ENCODE peak calls at places on chromosomes 3 and 15, in seven cellular contexts. J is stomach, R is A549, Y is A673, S is ovary, X is GM20000, Q is left ventricle myocardium inferior. U is an unnamed sample.

GRCh38 chr3:150443331-150443741 is 35.2 kb downstream of the TSC22D2 start:
- DNase-seq in S (no peak), X (no peak), Y (no peak), Q (no peak), J (no peak), R (no peak), U (no peak)

GRCh38 chr3:179608931-179609720 is 4.5 kb downstream of the NDUFB5 start:
- DNase-seq in R (no peak), Y (no peak), X (peak; percentile 41), S (no peak), Q (no peak), J (no peak), U (no peak)

GRCh38 chr15:90845201-90845949 is 23.0 kb upstream of the FURIN start:
- DNase-seq in J (no peak), X (peak; percentile 55), R (peak; percentile 46), S (no peak), Y (peak; percentile 33), Q (no peak), U (no peak)

GRCh38 chr3:64290864-64291263 is 65.6 kb upstream of the PRICKLE2 start:
- DNase-seq in Y (no peak), R (no peak), J (no peak), S (no peak), Q (no peak), X (no peak), U (no peak)

GRCh38 chr3:170054204-170054603 is 16.4 kb downstream of the GPR160 start:
- DNase-seq in S (no peak), Y (peak; percentile 29), J (no peak), Q (no peak), X (peak; percentile 47), R (no peak), U (no peak)

GRCh38 chr3:107740992-107741896 is 218.5 kb downstream of the BBX start:
- DNase-seq in R (no peak), S (no peak), Y (peak; percentile 45), J (no peak), X (no peak), Q (no peak), U (no peak)

GRCh38 chr3:175274056-175274455 is 414.9 kb downstream of the NAALADL2 start:
- DNase-seq in Y (no peak), J (no peak), Q (no peak), R (no peak), S (no peak), X (peak; percentile 23), U (no peak)

GRCh38 chr15:70292511-70292760 is 194.7 kb upstream of the TLE3 start:
- DNase-seq in X (no peak), S (no peak), R (no peak), J (no peak), Y (no peak), Q (no peak), U (no peak)

GRCh38 chr15:31102049-31102321 is 460 bp upstream of the TRPM1 start:
- DNase-seq in R (no peak), X (peak; percentile 1), Q (no peak), S (no peak), Y (no peak), J (no peak), U (no peak)

GRCh38 chr15:52653451-52653964 is 25.7 kb downstream of the ATOSA start:
- DNase-seq in Y (peak; percentile 64), X (no peak), S (no peak), J (no peak), Q (no peak), R (peak; percentile 59), U (no peak)

GRCh38 chr15:64090527-64090926 is 3.1 kb downstream of the CIAO2A start:
- DNase-seq in Y (no peak), X (peak; percentile 26), R (no peak), S (no peak), Q (no peak), J (no peak), U (no peak)

GRCh38 chr3:127588675-127589577 is 1.6 kb downstream of the TPRA1 start:
- DNase-seq in Y (no peak), S (no peak), J (no peak), R (no peak), Q (no peak), X (peak; percentile 40), U (no peak)

GRCh38 chr3:121649645-121650044 is 11.1 kb downstream of the HCLS1 start:
- DNase-seq in X (no peak), J (no peak), Y (no peak), R (no peak), Q (no peak), S (no peak), U (no peak)

GRCh38 chr3:121651684-121652083 is 9.0 kb downstream of the HCLS1 start:
- DNase-seq in J (no peak), Q (no peak), Y (peak; percentile 40), R (no peak), X (no peak), S (no peak), U (no peak)

GRCh38 chr3:121645054-121645453 is 15.6 kb downstream of the HCLS1 start:
- DNase-seq in R (no peak), Q (no peak), J (no peak), X (no peak), S (no peak), Y (no peak), U (no peak)

GRCh38 chr3:121642601-121643314 is 17.9 kb downstream of the HCLS1 start:
- DNase-seq in Y (no peak), Q (no peak), S (no peak), R (no peak), X (no peak), J (no peak), U (no peak)

GRCh38 chr3:121648219-121648958 is 12.3 kb downstream of the HCLS1 start:
- DNase-seq in Y (no peak), Q (no peak), S (no peak), X (no peak), J (no peak), R (no peak), U (no peak)
- TF ChIP-seq CTCF in Y (no peak), Q (peak; percentile 50), S (no peak), X (no peak), J (no peak), R (no peak), U (no peak)

DNA sequence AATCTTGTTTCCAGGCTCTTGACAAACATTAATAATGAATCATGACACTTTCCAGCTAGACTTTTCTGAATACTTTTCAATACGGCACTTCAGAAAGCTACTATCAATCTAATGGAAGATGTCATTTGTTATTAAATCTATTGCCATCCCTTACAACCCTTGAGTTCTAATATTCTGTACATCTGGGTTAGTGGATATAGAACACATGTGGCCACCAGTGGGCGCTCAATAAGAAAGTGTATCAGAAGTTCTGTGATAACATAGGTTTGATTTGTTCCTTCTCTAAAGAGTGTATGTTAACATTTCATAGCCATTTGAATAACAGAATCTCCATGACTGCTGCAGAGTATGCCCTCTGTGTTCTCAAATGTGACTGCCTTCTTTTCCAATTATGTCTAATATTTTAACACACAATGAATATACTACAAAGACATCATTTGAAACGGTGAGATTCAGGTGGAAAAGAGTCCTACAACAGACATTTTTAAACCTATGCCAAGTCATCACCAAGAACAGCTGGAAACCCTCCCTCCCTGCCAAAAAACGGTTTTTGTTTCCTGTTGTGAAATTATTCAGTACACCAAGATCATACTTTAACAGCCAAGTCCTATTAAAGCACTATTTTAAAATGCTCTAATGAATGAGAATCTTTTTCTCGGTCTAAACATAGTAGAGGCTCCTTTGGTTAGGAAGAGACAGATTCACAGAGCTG is 22.2 kb downstream of the ALDH1A2 start:
- DNase-seq in Q (peak; percentile 33), J (peak; percentile 66), R (peak; percentile 28), S (no peak), Y (peak; percentile 65), X (peak; percentile 33), U (peak; percentile 18)
- TF ChIP-seq CTCF in Q (peak; percentile 64), J (no peak), R (peak; percentile 81), S (no peak), Y (peak; percentile 85), X (peak; percentile 41), U (peak; percentile 29)

DNA sequence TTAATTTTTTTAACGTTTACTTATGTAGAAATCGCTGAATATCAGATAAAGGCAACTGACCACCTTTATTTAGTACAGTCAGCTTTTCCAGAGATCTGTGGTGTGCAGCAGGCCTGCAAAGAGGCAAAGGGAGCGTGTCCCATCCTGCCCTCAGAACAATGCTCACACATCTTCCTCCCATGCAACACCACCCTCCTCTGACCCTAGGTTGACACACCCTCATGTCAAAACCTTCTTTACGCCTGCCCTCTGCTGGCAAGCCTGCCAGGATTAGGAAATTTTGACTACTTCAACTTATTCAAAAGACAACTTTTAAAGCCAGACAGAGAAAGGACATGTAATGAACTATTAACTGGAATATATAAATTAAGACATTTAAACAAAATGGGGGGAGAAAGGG is 513.7 kb downstream of the FOXP1 start:
- DNase-seq in Y (peak; percentile 71), Q (peak; percentile 51), R (peak; percentile 57), S (peak; percentile 48), X (peak; percentile 47), J (peak; percentile 53), U (no peak)
- TF ChIP-seq CTCF in Y (peak; percentile 51), Q (peak; percentile 67), R (peak; percentile 65), S (no peak), X (peak; percentile 24), J (no peak), U (no peak)

DNA sequence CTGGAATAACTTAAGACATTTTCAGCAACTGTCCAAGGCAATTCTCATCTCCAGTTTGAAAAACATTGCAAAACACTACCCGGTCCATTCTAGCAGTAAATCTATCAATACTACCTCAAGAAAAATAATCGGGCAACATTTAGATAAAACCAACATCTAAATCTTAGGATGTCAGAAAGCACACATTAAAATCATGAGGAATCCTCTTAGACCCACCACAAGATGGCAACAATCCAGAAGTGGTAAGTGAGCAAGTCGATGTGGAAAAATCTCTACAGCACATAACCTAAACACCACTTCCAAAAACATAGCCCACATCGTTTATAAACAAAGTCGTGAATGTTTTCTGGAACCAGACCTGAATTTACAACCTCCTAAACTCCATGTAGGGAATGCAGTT is 5.7 kb downstream of the PLCH1 start:
- DNase-seq in S (no peak), Y (peak; percentile 49), Q (no peak), R (no peak), X (no peak), J (no peak), U (no peak)
- TF ChIP-seq CTCF in S (no peak), Y (peak; percentile 37), Q (no peak), R (peak; percentile 37), X (no peak), J (no peak), U (no peak)

DNA sequence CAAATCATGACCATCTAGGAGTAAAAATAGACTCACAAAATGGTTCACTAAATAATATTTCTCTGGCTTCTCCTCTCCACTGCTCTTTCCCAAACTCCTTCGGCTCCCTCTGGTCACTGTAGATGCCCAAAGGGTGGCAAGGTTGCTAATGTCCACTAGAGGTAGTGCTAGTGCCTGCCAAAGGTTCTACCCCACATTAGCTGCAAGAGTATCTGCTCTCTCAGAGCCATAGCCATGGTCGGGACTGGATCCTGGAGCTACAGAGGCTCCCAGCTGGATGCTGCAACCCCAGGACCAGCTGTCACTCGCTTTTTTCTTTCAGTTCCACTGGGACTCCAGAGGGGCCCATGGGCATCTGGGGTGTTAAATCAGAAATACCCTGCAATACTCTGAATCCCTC is 8.5 kb downstream of the HTR3D start:
- DNase-seq in J (peak; percentile 29), S (no peak), Q (no peak), R (peak; percentile 34), Y (peak; percentile 19), X (no peak), U (no peak)
- TF ChIP-seq CTCF in J (no peak), S (no peak), Q (peak; percentile 29), R (peak; percentile 37), Y (no peak), X (no peak), U (peak; percentile 12)

GRCh38 chr3:13519392-13519791 is 29.5 kb upstream of the FBLN2 start:
- DNase-seq in Q (no peak), X (no peak), S (peak; percentile 14), J (no peak), Y (no peak), R (no peak), U (no peak)
- TF ChIP-seq CTCF in Q (no peak), X (no peak), S (no peak), J (no peak), Y (no peak), R (no peak), U (no peak)

U was measured in pancreas.